ENCODE peak calls at places on chromosomes 7 and 10, in six cellular contexts. One of them, this sample, is unnamed.

GRCh38 chr10:124345521-124345920 is 73.2 kb downstream of the OAT start:
- DNase-seq in naive thymus-derived CD4-positive, alpha-beta T cell: no peak
- DNase-seq in GM04504: no peak
- DNase-seq in astrocyte of the cerebellum: no peak
- DNase-seq in mesothelial cell of epicardium: no peak
- DNase-seq in CD4-positive, alpha-beta memory T cell: no peak
- DNase-seq in this sample: no peak

GRCh38 chr7:130337410-130337971 is 7.1 kb upstream of the CPA5 start:
- DNase-seq in GM04504: no peak
- DNase-seq in mesothelial cell of epicardium: no peak
- DNase-seq in CD4-positive, alpha-beta memory T cell: no peak
- DNase-seq in naive thymus-derived CD4-positive, alpha-beta T cell: no peak
- DNase-seq in astrocyte of the cerebellum: no peak
- DNase-seq in this sample: no peak

GRCh38 chr10:33618196-33618595 is 283.7 kb upstream of the NRP1 start:
- DNase-seq in mesothelial cell of epicardium: no peak
- DNase-seq in CD4-positive, alpha-beta memory T cell: no peak
- DNase-seq in astrocyte of the cerebellum: no peak
- DNase-seq in naive thymus-derived CD4-positive, alpha-beta T cell: no peak
- DNase-seq in GM04504: no peak
- DNase-seq in this sample: no peak

GRCh38 chr7:119572132-119572531 is 700.8 kb upstream of the KCND2 start:
- DNase-seq in CD4-positive, alpha-beta memory T cell: no peak
- DNase-seq in astrocyte of the cerebellum: no peak
- DNase-seq in naive thymus-derived CD4-positive, alpha-beta T cell: no peak
- DNase-seq in GM04504: no peak
- DNase-seq in mesothelial cell of epicardium: no peak
- DNase-seq in this sample: no peak

GRCh38 chr10:24579911-24580310 is 143.8 kb downstream of the ARHGAP21 start:
- DNase-seq in naive thymus-derived CD4-positive, alpha-beta T cell: no peak
- DNase-seq in astrocyte of the cerebellum: no peak
- DNase-seq in mesothelial cell of epicardium: no peak
- DNase-seq in CD4-positive, alpha-beta memory T cell: no peak
- DNase-seq in GM04504: no peak
- DNase-seq in this sample: no peak

GRCh38 chr7:29217112-29217511 is 22.5 kb downstream of the CHN2 start:
- DNase-seq in naive thymus-derived CD4-positive, alpha-beta T cell: no peak
- DNase-seq in astrocyte of the cerebellum: no peak
- DNase-seq in GM04504: no peak
- DNase-seq in mesothelial cell of epicardium: no peak
- DNase-seq in CD4-positive, alpha-beta memory T cell: no peak
- DNase-seq in this sample: no peak

GRCh38 chr10:122277737-122278136 is 6.6 kb downstream of the BTBD16 start:
- DNase-seq in naive thymus-derived CD4-positive, alpha-beta T cell: no peak
- DNase-seq in GM04504: no peak
- DNase-seq in astrocyte of the cerebellum: no peak
- DNase-seq in mesothelial cell of epicardium: no peak
- DNase-seq in CD4-positive, alpha-beta memory T cell: no peak
- DNase-seq in this sample: no peak

GRCh38 chr7:15305002-15305600 is 256.7 kb downstream of the AGMO start:
- DNase-seq in astrocyte of the cerebellum: peak; percentile 26
- DNase-seq in GM04504: peak; percentile 32
- DNase-seq in naive thymus-derived CD4-positive, alpha-beta T cell: no peak
- DNase-seq in mesothelial cell of epicardium: peak; percentile 42
- DNase-seq in CD4-positive, alpha-beta memory T cell: no peak
- DNase-seq in this sample: no peak

GRCh38 chr7:158246272-158246959 is 341.2 kb downstream of the PTPRN2 start:
- DNase-seq in GM04504: no peak
- DNase-seq in CD4-positive, alpha-beta memory T cell: no peak
- DNase-seq in mesothelial cell of epicardium: no peak
- DNase-seq in naive thymus-derived CD4-positive, alpha-beta T cell: no peak
- DNase-seq in astrocyte of the cerebellum: no peak
- DNase-seq in this sample: no peak

GRCh38 chr10:96829029-96829773 is 2.9 kb upstream of the LCOR start:
- DNase-seq in mesothelial cell of epicardium: no peak
- DNase-seq in CD4-positive, alpha-beta memory T cell: no peak
- DNase-seq in GM04504: no peak
- DNase-seq in naive thymus-derived CD4-positive, alpha-beta T cell: no peak
- DNase-seq in astrocyte of the cerebellum: no peak
- DNase-seq in this sample: no peak

GRCh38 chr7:39554583-39555140 is 11.5 kb upstream of the YAE1 start:
- DNase-seq in CD4-positive, alpha-beta memory T cell: no peak
- DNase-seq in GM04504: peak; percentile 70
- DNase-seq in astrocyte of the cerebellum: no peak
- DNase-seq in mesothelial cell of epicardium: no peak
- DNase-seq in naive thymus-derived CD4-positive, alpha-beta T cell: no peak
- DNase-seq in this sample: peak; percentile 47

GRCh38 chr7:70833726-70834125 is 298.2 kb upstream of the GALNT17 start:
- DNase-seq in CD4-positive, alpha-beta memory T cell: no peak
- DNase-seq in mesothelial cell of epicardium: no peak
- DNase-seq in astrocyte of the cerebellum: peak; percentile 95
- DNase-seq in naive thymus-derived CD4-positive, alpha-beta T cell: no peak
- DNase-seq in GM04504: peak; percentile 7
- DNase-seq in this sample: no peak

GRCh38 chr7:98214811-98215321 is 3.6 kb downstream of the BHLHA15 start:
- DNase-seq in CD4-positive, alpha-beta memory T cell: no peak
- DNase-seq in GM04504: no peak
- DNase-seq in naive thymus-derived CD4-positive, alpha-beta T cell: no peak
- DNase-seq in astrocyte of the cerebellum: no peak
- DNase-seq in mesothelial cell of epicardium: no peak
- DNase-seq in this sample: no peak

GRCh38 chr10:121527690-121528089 is 70.6 kb downstream of the FGFR2 start:
- DNase-seq in CD4-positive, alpha-beta memory T cell: no peak
- DNase-seq in mesothelial cell of epicardium: no peak
- DNase-seq in astrocyte of the cerebellum: peak; percentile 76
- DNase-seq in naive thymus-derived CD4-positive, alpha-beta T cell: no peak
- DNase-seq in GM04504: no peak
- DNase-seq in this sample: no peak

GRCh38 chr10:6699336-6699735 is 119.3 kb upstream of the PRKCQ start:
- DNase-seq in CD4-positive, alpha-beta memory T cell: no peak
- DNase-seq in mesothelial cell of epicardium: no peak
- DNase-seq in GM04504: no peak
- DNase-seq in naive thymus-derived CD4-positive, alpha-beta T cell: no peak
- DNase-seq in astrocyte of the cerebellum: no peak
- DNase-seq in this sample: peak; percentile 4

GRCh38 chr7:122764902-122765301 is 62.2 kb upstream of the RNF148 start:
- DNase-seq in mesothelial cell of epicardium: no peak
- DNase-seq in astrocyte of the cerebellum: no peak
- DNase-seq in GM04504: no peak
- DNase-seq in naive thymus-derived CD4-positive, alpha-beta T cell: no peak
- DNase-seq in CD4-positive, alpha-beta memory T cell: no peak
- DNase-seq in this sample: no peak

GRCh38 chr7:80520199-80520598 is 8.3 kb upstream of the GNAT3 start:
- DNase-seq in CD4-positive, alpha-beta memory T cell: no peak
- DNase-seq in mesothelial cell of epicardium: no peak
- DNase-seq in naive thymus-derived CD4-positive, alpha-beta T cell: no peak
- DNase-seq in GM04504: no peak
- DNase-seq in astrocyte of the cerebellum: no peak
- DNase-seq in this sample: no peak

GRCh38 chr7:151078233-151079040 is 2.2 kb downstream of the FASTK start:
- DNase-seq in GM04504: no peak
- DNase-seq in astrocyte of the cerebellum: no peak
- DNase-seq in CD4-positive, alpha-beta memory T cell: no peak
- DNase-seq in naive thymus-derived CD4-positive, alpha-beta T cell: no peak
- DNase-seq in mesothelial cell of epicardium: no peak
- DNase-seq in this sample: no peak

GRCh38 chr10:12050528-12050927 is 7.9 kb upstream of the UPF2 start:
- DNase-seq in CD4-positive, alpha-beta memory T cell: no peak
- DNase-seq in naive thymus-derived CD4-positive, alpha-beta T cell: no peak
- DNase-seq in astrocyte of the cerebellum: no peak
- DNase-seq in mesothelial cell of epicardium: no peak
- DNase-seq in GM04504: no peak
- DNase-seq in this sample: no peak

GRCh38 chr10:125472037-125472607 is 210.8 kb downstream of the TEX36 start:
- DNase-seq in astrocyte of the cerebellum: no peak
- DNase-seq in CD4-positive, alpha-beta memory T cell: no peak
- DNase-seq in naive thymus-derived CD4-positive, alpha-beta T cell: no peak
- DNase-seq in GM04504: no peak
- DNase-seq in mesothelial cell of epicardium: no peak
- DNase-seq in this sample: no peak